ENCODE peak calls at places on chromosomes 16 and 17, in six cellular contexts. T, B, I, K, C and G are unnamed samples.
A peak's percentile ranks its signal among the peaks of the same experiment; 100 is the strongest.

GRCh38 chr17:4877089-4877488 is 22.2 kb upstream of the C17orf107 start:
- DNase-seq in T (no peak), K (no peak), B (no peak), I (no peak), C (no peak), G (no peak)

GRCh38 chr17:59783221-59784016 is 76.0 kb downstream of the VMP1 start:
- DNase-seq in C (peak; percentile 73), I (no peak), T (no peak), B (peak; percentile 39), K (peak; percentile 90), G (no peak)

GRCh38 chr16:78277374-78277773 is 177.9 kb downstream of the WWOX start:
- DNase-seq in I (no peak), C (peak; percentile 3), K (no peak), B (no peak), T (peak; percentile 25), G (no peak)

GRCh38 chr17:30336369-30337171 is 2.7 kb upstream of the TMIGD1 start:
- DNase-seq in T (peak; percentile 9), K (peak; percentile 88), I (peak; percentile 50), B (peak; percentile 69), C (peak; percentile 43), G (no peak)

GRCh38 chr16:49281843-49282642 is 405 bp upstream of the CBLN1 start:
- DNase-seq in T (peak; percentile 54), K (peak; percentile 85), B (peak; percentile 99), C (peak; percentile 100), I (peak; percentile 77), G (peak; percentile 83)

GRCh38 chr17:40557531-40558299 is 7.6 kb downstream of the CCR7 start:
- DNase-seq in I (peak; percentile 20), C (no peak), K (no peak), T (no peak), B (no peak), G (peak; percentile 43)

GRCh38 chr17:17054636-17055035 is 12.4 kb downstream of the MPRIP start:
- DNase-seq in I (peak; percentile 4), B (no peak), C (no peak), K (no peak), T (no peak), G (peak; percentile 4)

GRCh38 chr16:4273858-4274291 is 1.1 kb upstream of the TFAP4 start:
- DNase-seq in B (no peak), I (peak; percentile 62), C (peak; percentile 77), T (no peak), K (peak; percentile 82), G (peak; percentile 90)

GRCh38 chr17:17725853-17726720 is 44.8 kb downstream of the RAI1 start:
- DNase-seq in I (no peak), T (no peak), B (no peak), K (no peak), C (peak; percentile 51), G (no peak)

GRCh38 chr16:12096162-12096781 is 119.7 kb downstream of the SNX29 start:
- DNase-seq in K (no peak), B (no peak), T (no peak), C (no peak), I (no peak), G (no peak)

GRCh38 chr16:78125112-78125844 is 25.8 kb downstream of the WWOX start:
- DNase-seq in C (no peak), I (no peak), B (no peak), K (no peak), T (no peak), G (no peak)

GRCh38 chr17:30378191-30378796 is 433 bp upstream of the CPD start:
- DNase-seq in K (no peak), T (no peak), C (peak; percentile 58), I (peak; percentile 40), B (peak; percentile 45), G (peak; percentile 87)

GRCh38 chr17:19713462-19713861 is 2.9 kb downstream of the SLC47A2 start:
- DNase-seq in B (no peak), K (no peak), I (no peak), T (no peak), C (peak; percentile 52), G (no peak)

GRCh38 chr16:66915041-66915440 is 3.6 kb downstream of the CDH16 start:
- DNase-seq in I (no peak), C (no peak), T (no peak), K (no peak), B (no peak), G (no peak)

GRCh38 chr17:11535231-11535630 is 63.0 kb upstream of the DNAH9 start:
- DNase-seq in I (no peak), T (no peak), B (no peak), K (no peak), C (no peak), G (no peak)

GRCh38 chr17:66677201-66677981 is 157.5 kb upstream of the CACNG5 start:
- DNase-seq in K (no peak), I (no peak), B (no peak), C (no peak), T (no peak), G (no peak)

GRCh38 chr17:20284575-20284974 is 182.8 kb downstream of the LGALS9B start:
- DNase-seq in B (no peak), C (no peak), T (no peak), K (no peak), I (no peak), G (no peak)

GRCh38 chr17:83065660-83066542 is 13.5 kb upstream of the METRNL start:
- DNase-seq in T (no peak), I (peak; percentile 22), K (no peak), B (no peak), C (no peak), G (peak; percentile 15)

GRCh38 chr16:47848481-47849109 is 307.2 kb downstream of the ABCC12 start:
- DNase-seq in T (peak; percentile 41), B (no peak), I (no peak), K (no peak), C (no peak), G (no peak)

GRCh38 chr16:53822936-53823529 is 119.1 kb downstream of the FTO start:
- DNase-seq in B (no peak), T (no peak), C (no peak), I (no peak), K (no peak), G (no peak)

GRCh38 chr17:41657164-41657754 is 31.4 kb upstream of the EIF1 start:
- DNase-seq in C (no peak), B (no peak), K (no peak), T (no peak), I (no peak), G (no peak)

GRCh38 chr16:71426069-71426879 is 15.6 kb downstream of the TLE7 start:
- DNase-seq in I (no peak), T (peak; percentile 94), K (peak; percentile 98), B (peak; percentile 59), C (peak; percentile 69), G (no peak)

GRCh38 chr17:33290156-33290697 is 2.9 kb downstream of the ASIC2 start:
- DNase-seq in B (no peak), C (no peak), T (no peak), K (no peak), I (no peak), G (no peak)

GRCh38 chr17:33287096-33287495 is 6.0 kb downstream of the ASIC2 start:
- DNase-seq in C (no peak), K (no peak), B (no peak), I (no peak), T (no peak), G (no peak)

GRCh38 chr17:33291248-33292183 is 1.6 kb downstream of the ASIC2 start:
- DNase-seq in K (peak; percentile 66), B (peak; percentile 16), C (peak; percentile 69), T (peak; percentile 19), I (no peak), G (peak; percentile 84)

GRCh38 chr17:33292184-33292980 is 713 bp downstream of the ASIC2 start:
- DNase-seq in K (peak; percentile 67), C (peak; percentile 81), T (peak; percentile 21), B (peak; percentile 27), I (no peak), G (peak; percentile 83)

GRCh38 chr17:33288954-33289353 is 4.1 kb downstream of the ASIC2 start:
- DNase-seq in T (no peak), K (no peak), C (no peak), I (no peak), B (no peak), G (no peak)
- TF ChIP-seq EP300 in T (no peak), K (no peak), C (no peak), I (no peak), B (no peak), G (no peak)

DNA sequence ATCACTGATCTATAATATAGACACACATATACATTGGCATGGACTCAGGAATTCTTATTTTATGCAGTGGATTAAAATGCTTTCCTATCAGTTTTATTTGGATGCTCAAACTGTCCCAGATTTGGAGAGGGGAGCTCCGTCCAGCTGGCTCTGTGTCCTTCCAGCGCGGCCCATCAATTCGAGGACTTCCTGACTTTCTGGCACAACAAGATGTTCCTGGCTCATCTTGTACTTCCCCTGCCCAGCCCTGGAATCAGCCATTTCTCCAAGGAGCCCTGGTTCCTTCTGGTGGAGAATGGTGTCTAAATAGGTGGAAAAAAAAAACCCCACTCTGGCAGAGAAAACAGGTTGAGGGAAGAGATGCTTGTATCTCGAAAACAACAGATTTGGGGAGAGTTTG is 94.5 kb downstream of the CRISPLD2 start:
- DNase-seq in T (no peak), B (no peak), C (no peak), I (no peak), K (no peak), G (no peak)
- H3K4me1 ChIP-seq in T (no peaks in the 10 kb centered on the region), B (peaks cover 7% of the 10 kb centered on the region), C (peaks cover 3% of the 10 kb centered on the region), I (peaks cover 23% of the 10 kb centered on the region), K (no peaks in the 10 kb centered on the region), G (peaks cover 15% of the 10 kb centered on the region)

GRCh38 chr17:2398655-2399571 is 1.9 kb downstream of the MNT start:
- DNase-seq in B (peak; percentile 36), K (peak; percentile 82), C (peak; percentile 59), T (no peak), I (peak; percentile 47), G (peak; percentile 73)

GRCh38 chr17:2398188-2398587 is 2.7 kb downstream of the MNT start:
- DNase-seq in B (no peak), I (no peak), T (no peak), C (no peak), K (no peak), G (no peak)

GRCh38 chr17:2400474-2400866 is 390 bp downstream of the MNT start:
- DNase-seq in C (peak; percentile 51), I (peak; percentile 54), K (peak; percentile 69), B (peak; percentile 31), T (no peak), G (peak; percentile 69)

GRCh38 chr17:2400877-2401425 is at the start of gene MNT:
- DNase-seq in C (peak; percentile 94), I (peak; percentile 95), B (peak; percentile 74), T (peak; percentile 82), K (peak; percentile 97), G (peak; percentile 95)

GRCh38 chr17:2399572-2400473 is 1.0 kb downstream of the MNT start:
- DNase-seq in C (peak; percentile 93), I (peak; percentile 97), T (peak; percentile 82), B (peak; percentile 67), K (peak; percentile 98), G (peak; percentile 100)
- TF ChIP-seq EP300 in C (no peak), I (peak; percentile 44), T (no peak), B (no peak), K (no peak), G (peak; percentile 55)

DNA sequence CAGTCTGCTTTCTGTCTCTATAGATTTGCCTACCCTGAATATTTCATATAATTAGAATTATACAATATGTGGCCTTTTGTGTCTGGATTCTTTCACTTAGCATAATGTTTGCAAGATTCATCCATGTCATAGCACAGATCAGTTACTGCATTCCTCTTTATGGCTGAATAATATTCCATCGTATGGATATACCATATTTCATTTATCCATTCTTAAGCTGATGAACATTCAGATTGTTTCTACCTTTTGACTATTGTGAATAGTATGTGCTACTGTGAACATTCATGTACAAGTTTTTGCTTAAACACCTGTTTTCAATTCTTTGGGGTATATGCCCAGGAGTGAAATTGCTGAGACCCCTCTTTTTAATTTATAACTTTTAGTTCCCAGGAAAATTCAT is 49.4 kb upstream of the MSI2 start:
- DNase-seq in C (no peak), I (no peak), B (no peak), K (no peak), T (no peak), G (no peak)
- H3K4me1 ChIP-seq in C (no peaks in the 10 kb centered on the region), I (no peaks in the 10 kb centered on the region), B (no peaks in the 10 kb centered on the region), K (peaks cover 19% of the 10 kb centered on the region), T (no peaks in the 10 kb centered on the region), G (no peaks in the 10 kb centered on the region)